ENCODE peak calls at places on chromosomes 12 and 14, in four cellular contexts. One of them, this sample, is unnamed.

GRCh38 chr12:106871477-106871876 is 84.2 kb upstream of the TMEM263 start:
- DNase-seq in SK-N-SH: no peak
- DNase-seq in HCT116: no peak
- DNase-seq in GM12878: no peak
- DNase-seq in this sample: no peak

GRCh38 chr14:64806202-64806861 is 73.4 kb downstream of the SPTB start:
- DNase-seq in GM12878: no peak
- DNase-seq in HCT116: no peak
- DNase-seq in SK-N-SH: no peak
- DNase-seq in this sample: peak; percentile 28

GRCh38 chr14:84750763-84751554 is 779.0 kb upstream of the FLRT2 start:
- DNase-seq in SK-N-SH: no peak
- DNase-seq in GM12878: no peak
- DNase-seq in HCT116: no peak
- DNase-seq in this sample: no peak

GRCh38 chr12:81626406-81626805 is 132.7 kb downstream of the PPFIA2 start:
- DNase-seq in HCT116: no peak
- DNase-seq in SK-N-SH: no peak
- DNase-seq in GM12878: no peak
- DNase-seq in this sample: no peak

GRCh38 chr12:12734054-12734453 is 16.9 kb downstream of the CDKN1B start:
- DNase-seq in SK-N-SH: no peak
- DNase-seq in HCT116: no peak
- DNase-seq in GM12878: no peak
- DNase-seq in this sample: no peak

GRCh38 chr12:78293039-78293686 is 462.5 kb downstream of the NAV3 start:
- DNase-seq in SK-N-SH: no peak
- DNase-seq in GM12878: no peak
- DNase-seq in HCT116: no peak
- DNase-seq in this sample: peak; percentile 36

GRCh38 chr14:70116278-70116677 is 72.5 kb downstream of the SLC8A3 start:
- DNase-seq in SK-N-SH: no peak
- DNase-seq in HCT116: no peak
- DNase-seq in GM12878: no peak
- DNase-seq in this sample: no peak

GRCh38 chr12:93676408-93677194 is 574 bp upstream of the CRADD start:
- DNase-seq in HCT116: no peak
- DNase-seq in SK-N-SH: no peak
- DNase-seq in GM12878: no peak
- DNase-seq in this sample: no peak

GRCh38 chr14:92649934-92650545 is 98.4 kb downstream of the LGMN start:
- DNase-seq in SK-N-SH: no peak
- DNase-seq in GM12878: no peak
- DNase-seq in HCT116: no peak
- DNase-seq in this sample: no peak

GRCh38 chr12:89514751-89515150 is 9.8 kb downstream of the GALNT4 start:
- DNase-seq in SK-N-SH: no peak
- DNase-seq in HCT116: no peak
- DNase-seq in GM12878: no peak
- DNase-seq in this sample: no peak

GRCh38 chr12:27905285-27906126 is 67.0 kb downstream of the PTHLH start:
- DNase-seq in HCT116: no peak
- DNase-seq in SK-N-SH: no peak
- DNase-seq in GM12878: no peak
- DNase-seq in this sample: no peak

GRCh38 chr14:65922166-65922565 is 509.6 kb downstream of the FUT8 start:
- DNase-seq in SK-N-SH: no peak
- DNase-seq in GM12878: no peak
- DNase-seq in HCT116: no peak
- DNase-seq in this sample: no peak

GRCh38 chr14:103535891-103536565 is 7.0 kb downstream of the TRMT61A start:
- DNase-seq in HCT116: no peak
- DNase-seq in SK-N-SH: no peak
- DNase-seq in GM12878: no peak
- DNase-seq in this sample: no peak

GRCh38 chr12:88529531-88530488 is 50.5 kb downstream of the KITLG start:
- DNase-seq in HCT116: no peak
- DNase-seq in SK-N-SH: no peak
- DNase-seq in GM12878: no peak
- DNase-seq in this sample: no peak

GRCh38 chr14:100836053-100836805 is 10.3 kb downstream of the MEG3 start:
- DNase-seq in GM12878: no peak
- DNase-seq in SK-N-SH: no peak
- DNase-seq in HCT116: no peak
- DNase-seq in this sample: no peak

GRCh38 chr14:90569201-90569600 is 172.4 kb downstream of the CALM1 start:
- DNase-seq in SK-N-SH: no peak
- DNase-seq in HCT116: no peak
- DNase-seq in GM12878: no peak
- DNase-seq in this sample: no peak

GRCh38 chr12:71138011-71138410 is 19.8 kb downstream of the TSPAN8 start:
- DNase-seq in HCT116: no peak
- DNase-seq in SK-N-SH: no peak
- DNase-seq in GM12878: no peak
- DNase-seq in this sample: no peak

GRCh38 chr14:22613091-22613695 is 15.1 kb downstream of the ABHD4 start:
- DNase-seq in HCT116: no peak
- DNase-seq in SK-N-SH: no peak
- DNase-seq in GM12878: no peak
- DNase-seq in this sample: no peak

GRCh38 chr14:35807131-35807961 is 1.7 kb downstream of the RALGAPA1 start:
- DNase-seq in GM12878: no peak
- DNase-seq in SK-N-SH: no peak
- DNase-seq in HCT116: no peak
- DNase-seq in this sample: peak; percentile 93

GRCh38 chr12:122977655-122978392 is 2.7 kb upstream of the ARL6IP4 start:
- DNase-seq in HCT116: no peak
- DNase-seq in SK-N-SH: no peak
- DNase-seq in GM12878: no peak
- DNase-seq in this sample: no peak

GRCh38 chr12:56635539-56636117 is 5.5 kb upstream of the BAZ2A start:
- DNase-seq in GM12878: no peak
- DNase-seq in SK-N-SH: no peak
- DNase-seq in HCT116: no peak
- DNase-seq in this sample: no peak

GRCh38 chr12:56633465-56634241 is 3.5 kb upstream of the BAZ2A start:
- DNase-seq in SK-N-SH: no peak
- DNase-seq in GM12878: no peak
- DNase-seq in HCT116: no peak
- DNase-seq in this sample: no peak

GRCh38 chr12:56632701-56633464 is 2.8 kb upstream of the BAZ2A start:
- DNase-seq in HCT116: no peak
- DNase-seq in GM12878: no peak
- DNase-seq in SK-N-SH: peak; percentile 23
- DNase-seq in this sample: no peak

GRCh38 chr12:56634837-56635538 is 4.9 kb upstream of the BAZ2A start:
- DNase-seq in SK-N-SH: peak; percentile 85
- DNase-seq in HCT116: peak; percentile 79
- DNase-seq in GM12878: no peak
- DNase-seq in this sample: peak; percentile 75

GRCh38 chr12:56634242-56634836 is 4.2 kb upstream of the BAZ2A start:
- DNase-seq in HCT116: peak; percentile 45
- DNase-seq in GM12878: no peak
- DNase-seq in SK-N-SH: peak; percentile 45
- DNase-seq in this sample: peak; percentile 70
- TF ChIP-seq ZBTB33 in HCT116: no peak
- TF ChIP-seq ZBTB33 in GM12878: no peak
- TF ChIP-seq ZBTB33 in SK-N-SH: no peak
- TF ChIP-seq ZBTB33 in this sample: no peak

GRCh38 chr14:37595809-37596595 is 573 bp downstream of the TTC6 start:
- DNase-seq in HCT116: peak; percentile 28
- DNase-seq in GM12878: no peak
- DNase-seq in SK-N-SH: no peak
- DNase-seq in this sample: peak; percentile 99
- TF ChIP-seq ZBTB33 in HCT116: no peak
- TF ChIP-seq ZBTB33 in GM12878: no peak
- TF ChIP-seq ZBTB33 in SK-N-SH: no peak
- TF ChIP-seq ZBTB33 in this sample: no peak

GRCh38 chr12:67592228-67593011 is 56.1 kb upstream of the DYRK2 start:
- DNase-seq in HCT116: peak; percentile 18
- DNase-seq in GM12878: peak; percentile 45
- DNase-seq in SK-N-SH: no peak
- DNase-seq in this sample: no peak
- TF ChIP-seq ZBTB33 in HCT116: no peak
- TF ChIP-seq ZBTB33 in GM12878: no peak
- TF ChIP-seq ZBTB33 in SK-N-SH: no peak
- TF ChIP-seq ZBTB33 in this sample: no peak

DNA sequence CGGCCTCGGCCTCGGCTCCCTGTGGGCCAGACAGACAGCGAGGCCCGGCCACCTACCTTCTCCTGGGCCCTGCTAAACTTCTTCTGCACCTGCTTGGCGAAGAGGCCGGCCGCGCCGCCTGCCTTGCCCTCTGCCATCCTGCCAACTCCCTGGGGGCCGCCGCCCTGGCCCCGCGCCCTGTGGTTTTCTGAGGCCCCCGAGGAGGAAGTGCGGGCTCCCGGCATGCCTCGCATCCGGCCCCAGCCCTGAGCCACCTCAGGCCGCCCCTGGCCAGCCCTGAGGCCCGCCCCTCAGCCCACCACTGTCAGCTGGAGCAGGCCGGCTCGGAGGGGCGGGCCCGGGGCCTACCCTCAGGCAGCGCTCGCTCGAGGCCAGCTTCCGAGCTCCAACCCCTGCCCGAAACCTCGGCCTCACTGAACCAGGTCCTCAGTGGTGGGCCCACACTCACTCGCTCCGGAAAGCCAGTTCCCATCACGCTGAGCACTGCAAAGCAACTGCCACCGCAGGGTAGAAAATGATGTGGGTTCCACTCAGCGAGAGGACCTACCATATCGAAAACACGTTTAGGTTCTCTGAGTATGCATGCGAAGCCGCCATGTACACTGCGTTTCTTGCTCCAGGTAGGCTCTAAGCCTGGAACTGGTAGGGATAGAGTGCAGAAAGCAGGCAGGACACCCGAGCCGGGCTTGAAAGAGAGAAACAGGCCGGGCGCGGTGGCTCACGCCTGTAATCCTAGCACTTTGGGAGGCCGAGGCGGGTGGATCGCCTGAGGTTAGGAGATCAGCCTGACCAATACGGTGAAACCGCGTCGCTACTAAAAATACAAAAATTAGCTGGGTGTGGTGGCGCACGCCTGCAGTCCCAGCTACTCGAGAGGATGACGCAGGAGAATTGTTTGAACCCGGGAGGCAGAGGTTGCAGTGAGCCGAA is at the start of gene BIN2:
- DNase-seq in HCT116: no peak
- DNase-seq in GM12878: no peak
- DNase-seq in SK-N-SH: no peak
- DNase-seq in this sample: no peak
- TF ChIP-seq ZBTB33 in HCT116: no peak
- TF ChIP-seq ZBTB33 in GM12878: peak; percentile 24
- TF ChIP-seq ZBTB33 in SK-N-SH: no peak
- TF ChIP-seq ZBTB33 in this sample: no peak

GRCh38 chr14:94113908-94114588 is 3.5 kb downstream of the IFI27 start:
- DNase-seq in SK-N-SH: no peak
- DNase-seq in HCT116: no peak
- DNase-seq in GM12878: no peak
- DNase-seq in this sample: no peak

GRCh38 chr14:94114589-94115067 is 4.1 kb downstream of the IFI27 start:
- DNase-seq in GM12878: no peak
- DNase-seq in SK-N-SH: no peak
- DNase-seq in HCT116: no peak
- DNase-seq in this sample: no peak

GRCh38 chr14:94116701-94117100 is 6.2 kb downstream of the IFI27 start:
- DNase-seq in HCT116: no peak
- DNase-seq in GM12878: no peak
- DNase-seq in SK-N-SH: no peak
- DNase-seq in this sample: no peak

GRCh38 chr14:94115631-94116030 is 5.1 kb downstream of the IFI27 start:
- DNase-seq in SK-N-SH: no peak
- DNase-seq in HCT116: no peak
- DNase-seq in GM12878: no peak
- DNase-seq in this sample: no peak

GRCh38 chr14:94115068-94115591 is 4.6 kb downstream of the IFI27 start:
- DNase-seq in HCT116: no peak
- DNase-seq in GM12878: no peak
- DNase-seq in SK-N-SH: peak; percentile 64
- DNase-seq in this sample: no peak
- TF ChIP-seq ZBTB33 in HCT116: no peak
- TF ChIP-seq ZBTB33 in GM12878: no peak
- TF ChIP-seq ZBTB33 in SK-N-SH: no peak
- TF ChIP-seq ZBTB33 in this sample: no peak

GRCh38 chr14:58947816-58948440 is 240.5 kb upstream of the DAAM1 start:
- DNase-seq in HCT116: no peak
- DNase-seq in SK-N-SH: no peak
- DNase-seq in GM12878: no peak
- DNase-seq in this sample: no peak
- TF ChIP-seq ZBTB33 in HCT116: no peak
- TF ChIP-seq ZBTB33 in SK-N-SH: no peak
- TF ChIP-seq ZBTB33 in GM12878: no peak
- TF ChIP-seq ZBTB33 in this sample: no peak

DNA sequence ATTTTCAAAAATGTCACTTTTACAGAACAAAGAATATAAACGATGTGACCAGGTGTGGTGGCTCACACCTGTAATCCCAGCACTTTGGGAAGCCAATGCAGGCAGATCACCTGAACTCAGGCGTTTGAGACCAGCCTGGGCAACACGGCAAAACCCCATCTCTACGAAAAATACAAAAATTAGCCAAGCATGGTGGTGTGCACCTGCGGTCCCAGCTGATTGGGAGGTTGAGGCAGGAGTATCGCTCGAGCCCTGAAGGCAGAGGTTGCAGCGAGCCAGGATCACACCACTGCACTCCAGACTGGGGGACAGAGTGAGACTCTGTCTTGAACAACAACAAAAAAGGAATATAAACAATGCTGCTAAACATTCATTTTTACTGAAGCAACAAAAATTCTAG is 15.2 kb downstream of the HEATR5A start:
- DNase-seq in GM12878: no peak
- DNase-seq in SK-N-SH: no peak
- DNase-seq in HCT116: no peak
- DNase-seq in this sample: no peak
- TF ChIP-seq ZBTB33 in GM12878: no peak
- TF ChIP-seq ZBTB33 in SK-N-SH: no peak
- TF ChIP-seq ZBTB33 in HCT116: no peak
- TF ChIP-seq ZBTB33 in this sample: no peak

This sample was measured in HepG2.